ENCODE peak calls at places on chromosome 3, in nine cellular contexts. R is stimulated activated CD8-positive, alpha-beta memory T cell treated with anti-CD3 and anti-CD28 coated beads, Interleukin-12 subunit alpha, Interleukin-12 subunit beta, amount 100 ng/mL, for 1 hour; G is DND-41; F is Right ventricle myocardium inferior; V is endothelial cell of umbilical vein; Y is activated CD4-positive, alpha-beta memory T cell treated with anti-CD3 and anti-CD28 coated beads, Interleukin-2, amount 10 ng/mL, durations not matched to agents 7 days and 5 days; U is aorta; Q is AG20443; J is NCI-H1092 treated with DMSO at 0.1 percent for 48 hours. P is an unnamed sample.

GRCh38 chr3:120604382-120604781 is 8.2 kb downstream of the NDUFB4 start:
- DNase-seq in R (no peak), J (no peak), Y (no peak), U (no peak), V (no peak), G (no peak), F (no peak), Q (no peak), P (no peak)

GRCh38 chr3:146374146-146374545 is 95.2 kb downstream of the PLSCR2 start:
- DNase-seq in R (no peak), G (no peak), F (no peak), Y (no peak), U (no peak), V (no peak), Q (peak), J (no peak), P (no peak)

GRCh38 chr3:38348903-38349302 is 2.3 kb downstream of the XYLB start:
- DNase-seq in J (no peak), F (no peak), Y (no peak), G (no peak), U (no peak), Q (peak), R (no peak), V (peak), P (no peak)

GRCh38 chr3:184165548-184165947 is 9.1 kb upstream of the AP2M1 start:
- DNase-seq in G (no peak), Y (no peak), J (no peak), V (no peak), R (no peak), Q (no peak), U (no peak), F (no peak), P (no peak)

GRCh38 chr3:6631376-6631775 is 229.5 kb upstream of the GRM7 start:
- DNase-seq in Y (no peak), U (no peak), V (no peak), R (no peak), J (no peak), Q (no peak), F (no peak), G (no peak), P (no peak)

GRCh38 chr3:121630355-121630754 is 30.3 kb downstream of the HCLS1 start:
- DNase-seq in F (no peak), Y (no peak), R (no peak), V (no peak), Q (no peak), U (no peak), J (no peak), G (no peak), P (no peak)

GRCh38 chr3:4633078-4634004 is 140.2 kb downstream of the ITPR1 start:
- DNase-seq in R (no peak), V (peak), G (peak), U (no peak), J (peak), F (no peak), Y (no peak), Q (peak), P (peak)

GRCh38 chr3:128382221-128382807 is 84.4 kb downstream of the DNAJB8 start:
- DNase-seq in Q (no peak), Y (no peak), G (no peak), U (peak), V (peak), R (no peak), F (no peak), J (no peak), P (no peak)

GRCh38 chr3:69869643-69870042 is 129.9 kb upstream of the SAMMSON start:
- DNase-seq in V (no peak), F (no peak), J (no peak), R (no peak), Y (no peak), Q (no peak), U (no peak), G (no peak), P (no peak)

GRCh38 chr3:149726716-149727407 is 25.4 kb downstream of the COMMD2 start:
- DNase-seq in J (no peak), R (no peak), Q (peak), F (no peak), U (no peak), Y (no peak), G (no peak), V (no peak), P (no peak)

GRCh38 chr3:188097786-188098185 is 56.2 kb upstream of the LPP start:
- DNase-seq in R (no peak), G (no peak), Y (no peak), Q (no peak), V (no peak), U (no peak), J (no peak), F (no peak), P (no peak)

GRCh38 chr3:40437893-40438292 is 19.2 kb upstream of the RPL14 start:
- DNase-seq in U (no peak), Y (no peak), F (no peak), J (no peak), G (no peak), V (no peak), Q (no peak), R (no peak), P (no peak)

GRCh38 chr3:18241837-18242236 is 183.3 kb downstream of the SATB1 start:
- DNase-seq in F (no peak), R (no peak), Q (no peak), V (no peak), G (no peak), Y (no peak), U (no peak), J (no peak), P (no peak)

GRCh38 chr3:51388286-51389029 is 2.6 kb upstream of the RBM15B start:
- DNase-seq in R (no peak), V (no peak), F (no peak), U (no peak), J (no peak), Y (no peak), G (no peak), Q (no peak), P (no peak)

GRCh38 chr3:13426591-13426990 is 6.5 kb upstream of the NUP210 start:
- DNase-seq in G (no peak), J (no peak), F (no peak), Y (no peak), R (no peak), V (no peak), Q (no peak), U (no peak), P (no peak)

GRCh38 chr3:186476541-186476940 is 67.6 kb downstream of the CRYGS start:
- DNase-seq in J (no peak), R (no peak), Q (no peak), G (no peak), F (no peak), U (no peak), Y (no peak), V (no peak), P (no peak)

GRCh38 chr3:145055375-145056076 is 1083.9 kb downstream of the DIPK2A start:
- DNase-seq in F (no peak), Q (no peak), V (no peak), Y (no peak), G (no peak), J (no peak), U (no peak), R (no peak), P (no peak)

GRCh38 chr3:143348486-143349327 is 229.1 kb downstream of the CHST2 start:
- DNase-seq in Q (no peak), V (no peak), R (no peak), F (no peak), J (no peak), U (no peak), Y (no peak), G (peak), P (peak)

GRCh38 chr3:177731644-177732268 is 534.5 kb upstream of the TBL1XR1 start:
- DNase-seq in F (no peak), R (no peak), U (no peak), G (no peak), J (no peak), V (no peak), Y (no peak), Q (peak), P (no peak)

GRCh38 chr3:98343647-98344507 is 9.8 kb upstream of the OR5K4 start:
- DNase-seq in Q (peak), U (no peak), F (no peak), J (peak), V (peak), G (peak), Y (peak), R (no peak), P (peak)